ENCODE peak calls at places on chromosomes 6 and 20, in nine cellular contexts. B is tibial nerve, N is cardiac muscle cell, E is left ventricle myocardium inferior, U is IMR-90, Q is body of pancreas, S is colonic mucosa, L is neuronal stem cell, J is foreskin keratinocyte. O is an unnamed sample. For H3K4me1, the result is how much of the 10 kb centered on the place peaks cover.

GRCh38 chr6:91476000-91476399 is 889.1 kb upstream of the MAP3K7 start:
- DNase-seq in B (no peak), N (peak), E (no peak), U (peak), Q (peak), S (peak), L (no peak), J (peak), O (no peak)

GRCh38 chr20:44704551-44704971 is 10.6 kb upstream of the CCN5 start:
- DNase-seq in B (no peak), N (no peak), E (no peak), U (peak), Q (no peak), S (no peak), L (no peak), J (no peak), O (no peak)

GRCh38 chr20:44521484-44522481 is at the start of gene SERINC3:
- DNase-seq in B (peak), N (peak), E (peak), U (peak), Q (peak), S (peak), L (peak), J (peak), O (peak)

GRCh38 chr20:50721881-50722281 is 9.5 kb upstream of the PARD6B start:
- DNase-seq in B (peak), N (no peak), E (peak), U (no peak), Q (no peak), S (no peak), L (no peak), J (no peak), O (no peak)

GRCh38 chr6:6003334-6004146 is 3.2 kb downstream of the NRN1 start:
- DNase-seq in B (no peak), N (peak), E (no peak), U (no peak), Q (no peak), S (no peak), L (no peak), J (no peak), O (no peak)

GRCh38 chr20:64083380-64084208 is 604 bp downstream of the LKAAEAR1 start:
- DNase-seq in B (no peak), N (peak), E (peak), U (peak), Q (peak), S (peak), L (peak), J (peak), O (peak)

GRCh38 chr6:85421963-85422362 is 27.9 kb upstream of the NT5E start:
- DNase-seq in B (no peak), N (no peak), E (no peak), U (peak), Q (no peak), S (no peak), L (no peak), J (no peak), O (no peak)

GRCh38 chr6:105402090-105402980 is 547 bp downstream of the PREP start:
- DNase-seq in B (peak), N (no peak), E (no peak), U (peak), Q (no peak), S (peak), L (peak), J (peak), O (no peak)

GRCh38 chr6:160226118-160226541 is 32.5 kb downstream of the SLC22A2 start:
- DNase-seq in B (no peak), N (no peak), E (no peak), U (no peak), Q (no peak), S (no peak), L (no peak), J (no peak), O (no peak)

GRCh38 chr20:2210646-2211556 is 84.9 kb upstream of the TGM3 start:
- DNase-seq in B (peak), N (no peak), E (peak), U (peak), Q (no peak), S (peak), L (no peak), J (peak), O (no peak)

GRCh38 chr6:453152-453551 is 61.6 kb downstream of the IRF4 start:
- DNase-seq in B (peak), N (no peak), E (peak), U (no peak), Q (peak), S (no peak), L (no peak), J (no peak), O (no peak)

GRCh38 chr6:13189710-13190109 is 138.6 kb downstream of the TBC1D7 start:
- DNase-seq in B (no peak), N (no peak), E (no peak), U (no peak), Q (no peak), S (no peak), L (no peak), J (no peak), O (no peak)

GRCh38 chr6:82783587-82784253 is 281.9 kb downstream of the UBE3D start:
- DNase-seq in B (no peak), N (peak), E (no peak), U (no peak), Q (no peak), S (no peak), L (no peak), J (no peak), O (no peak)

GRCh38 chr6:119966484-119966883 is 616.9 kb upstream of the MAN1A1 start:
- DNase-seq in B (no peak), N (no peak), E (no peak), U (no peak), Q (no peak), S (no peak), L (no peak), J (no peak), O (no peak)

GRCh38 chr6:25788305-25788922 is 33.9 kb downstream of the SLC17A4 start:
- DNase-seq in B (peak), N (peak), E (no peak), U (peak), Q (peak), S (peak), L (no peak), J (peak), O (peak)

GRCh38 chr6:46796842-46797241 is 3.7 kb downstream of the MEP1A start:
- DNase-seq in B (no peak), N (no peak), E (no peak), U (no peak), Q (no peak), S (no peak), L (no peak), J (peak), O (no peak)

GRCh38 chr20:23686046-23686750 is 2.6 kb downstream of the CST4 start:
- DNase-seq in B (no peak), N (no peak), E (no peak), U (no peak), Q (no peak), S (no peak), L (no peak), J (no peak), O (no peak)

GRCh38 chr20:24303393-24303792 is 166.0 kb upstream of the SYNDIG1 start:
- DNase-seq in B (no peak), N (no peak), E (no peak), U (no peak), Q (no peak), S (no peak), L (no peak), J (no peak), O (no peak)

GRCh38 chr20:3162080-3162611 is 2.5 kb upstream of the FASTKD5 start:
- DNase-seq in B (no peak), N (no peak), E (no peak), U (no peak), Q (peak), S (no peak), L (no peak), J (no peak), O (no peak)

GRCh38 chr20:49989234-49990065 is 6.7 kb downstream of the SNAI1 start:
- DNase-seq in B (peak), N (no peak), E (peak), U (peak), Q (peak), S (no peak), L (no peak), J (no peak), O (no peak)

DNA sequence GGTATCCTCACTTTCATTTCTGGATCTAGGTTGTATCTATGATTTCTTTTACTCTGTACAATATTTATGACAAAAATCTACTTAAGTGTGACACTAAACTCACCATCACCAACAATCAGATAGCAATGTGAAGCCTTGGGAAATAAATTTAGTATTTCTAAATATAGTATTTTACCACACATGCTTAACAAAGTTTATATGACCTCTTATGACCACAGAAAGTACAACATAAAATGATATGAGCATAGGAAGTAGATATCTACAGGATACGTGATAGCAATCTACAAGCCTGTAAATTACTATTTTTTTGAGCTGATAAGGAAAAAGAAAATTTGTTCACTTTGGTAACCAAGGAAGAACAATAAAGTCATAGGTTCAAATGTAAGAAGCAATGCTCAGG is 910.4 kb upstream of the CITED2 start:
- DNase-seq in B (no peak), N (no peak), E (no peak), U (no peak), Q (no peak), S (no peak), L (no peak), J (no peak), O (no peak)
- H3K27ac ChIP-seq in B (no peak), N (no peak), E (no peak), U (no peak), Q (no peak), S (no peak), L (no peak), J (no peak), O (no peak)

GRCh38 chr6:155187994-155188706 is 75.7 kb upstream of the CLDN20 start:
- DNase-seq in B (no peak), N (no peak), E (no peak), U (peak), Q (no peak), S (no peak), L (no peak), J (peak), O (no peak)

GRCh38 chr6:155187096-155187495 is 76.7 kb upstream of the CLDN20 start:
- DNase-seq in B (no peak), N (no peak), E (no peak), U (no peak), Q (no peak), S (no peak), L (no peak), J (no peak), O (no peak)

GRCh38 chr6:155186052-155186658 is 77.7 kb upstream of the CLDN20 start:
- DNase-seq in B (no peak), N (no peak), E (no peak), U (peak), Q (no peak), S (no peak), L (no peak), J (peak), O (no peak)

GRCh38 chr6:155190667-155191066 is 73.1 kb upstream of the CLDN20 start:
- DNase-seq in B (no peak), N (no peak), E (no peak), U (no peak), Q (no peak), S (no peak), L (no peak), J (no peak), O (no peak)

GRCh38 chr6:155188707-155189496 is 74.9 kb upstream of the CLDN20 start:
- DNase-seq in B (peak), N (no peak), E (no peak), U (peak), Q (no peak), S (no peak), L (no peak), J (peak), O (no peak)
- H3K4me1 ChIP-seq in B (under half), N (under half), E (under half), U (under half), Q (under half), S (under half), L (under half), J (under half), O (under half)

GRCh38 chr6:169339731-169340314 is 86.2 kb upstream of the THBS2 start:
- DNase-seq in B (no peak), N (no peak), E (no peak), U (no peak), Q (no peak), S (no peak), L (no peak), J (no peak), O (no peak)

GRCh38 chr6:169341706-169342105 is 88.1 kb upstream of the THBS2 start:
- DNase-seq in B (no peak), N (no peak), E (no peak), U (no peak), Q (no peak), S (no peak), L (no peak), J (no peak), O (no peak)

GRCh38 chr6:169339025-169339424 is 85.4 kb upstream of the THBS2 start:
- DNase-seq in B (no peak), N (no peak), E (no peak), U (no peak), Q (no peak), S (no peak), L (no peak), J (no peak), O (no peak)

GRCh38 chr6:169341065-169341464 is 87.4 kb upstream of the THBS2 start:
- DNase-seq in B (no peak), N (no peak), E (no peak), U (no peak), Q (no peak), S (no peak), L (no peak), J (no peak), O (no peak)

GRCh38 chr6:169340395-169340794 is 86.7 kb upstream of the THBS2 start:
- DNase-seq in B (no peak), N (no peak), E (no peak), U (no peak), Q (no peak), S (peak), L (no peak), J (peak), O (no peak)
- H3K27ac ChIP-seq in B (no peak), N (no peak), E (no peak), U (no peak), Q (no peak), S (no peak), L (no peak), J (peak), O (no peak)

GRCh38 chr6:111586554-111586953 is 19.1 kb downstream of the TRAF3IP2 start:
- DNase-seq in B (no peak), N (no peak), E (no peak), U (no peak), Q (no peak), S (no peak), L (no peak), J (no peak), O (no peak)
- H3K4me1 ChIP-seq in B (under half), N (under half), E (half or more), U (under half), Q (half or more), S (under half), L (under half), J (under half), O (under half)

DNA sequence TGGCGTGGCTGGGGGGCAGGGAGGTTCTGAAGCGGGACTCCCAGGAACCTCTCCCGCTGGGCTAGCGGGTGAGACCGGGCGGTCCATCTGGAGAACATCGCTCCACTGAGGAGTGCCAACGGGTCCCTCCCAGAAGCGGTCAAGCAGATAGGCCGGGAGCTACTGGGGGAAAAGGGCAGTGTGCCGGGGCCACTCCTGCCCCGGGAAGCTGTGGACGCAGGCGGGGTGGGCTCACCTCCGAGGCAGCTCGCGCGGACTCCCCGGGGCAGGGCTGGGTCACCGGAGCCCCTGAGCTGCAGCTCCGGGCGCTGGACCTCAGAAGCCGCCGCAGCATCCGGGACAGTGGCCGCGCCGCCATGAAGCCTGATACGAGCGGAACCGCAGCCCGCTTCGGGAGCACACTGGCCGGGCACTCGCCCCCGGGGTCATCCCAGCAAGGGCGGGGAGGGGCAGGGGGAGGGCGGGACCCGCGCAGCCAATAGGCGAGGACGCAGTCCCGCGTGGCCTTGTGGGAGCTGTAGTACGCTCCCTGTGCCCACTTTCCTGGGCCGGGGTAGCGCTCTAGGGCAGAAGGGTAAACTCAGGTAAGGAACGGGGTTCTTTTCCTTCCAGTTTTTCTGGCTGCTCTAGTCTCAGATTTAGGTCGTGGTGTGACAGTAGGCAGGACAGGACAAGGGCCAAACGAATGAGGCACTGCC is at the start of gene MOCS1:
- DNase-seq in B (peak), N (peak), E (peak), U (peak), Q (peak), S (peak), L (peak), J (no peak), O (no peak)
- H3K27ac ChIP-seq in B (peak), N (no peak), E (peak), U (peak), Q (peak), S (peak), L (no peak), J (no peak), O (no peak)

DNA sequence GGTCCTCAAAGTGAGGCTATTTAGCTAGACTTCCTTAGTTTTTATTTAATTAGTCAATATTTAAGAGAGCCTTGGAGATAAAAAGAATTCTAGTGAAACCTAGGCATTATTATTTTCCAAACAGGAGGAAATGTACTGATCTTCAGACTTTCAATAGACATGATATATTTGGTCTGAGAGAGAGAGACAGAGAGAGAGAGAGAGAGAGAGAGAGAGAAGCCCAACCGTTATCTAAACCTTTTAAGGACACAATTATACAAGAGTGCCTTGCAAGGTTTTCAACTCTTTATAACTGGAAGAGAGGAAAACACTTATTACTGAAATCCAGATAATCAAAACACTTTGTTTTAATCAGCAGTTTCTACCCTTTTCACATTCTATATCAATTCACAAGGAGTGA is 64.8 kb downstream of the BACH2 start:
- DNase-seq in B (no peak), N (no peak), E (no peak), U (no peak), Q (no peak), S (no peak), L (no peak), J (no peak), O (no peak)
- H3K4me1 ChIP-seq in B (half or more), N (under half), E (under half), U (under half), Q (under half), S (under half), L (under half), J (under half), O (under half)

GRCh38 chr6:71544028-71544427 is 255.4 kb downstream of the OGFRL1 start:
- DNase-seq in B (no peak), N (no peak), E (no peak), U (peak), Q (no peak), S (no peak), L (no peak), J (no peak), O (no peak)

GRCh38 chr6:71545905-71546304 is 257.3 kb downstream of the OGFRL1 start:
- DNase-seq in B (no peak), N (no peak), E (no peak), U (no peak), Q (no peak), S (no peak), L (no peak), J (no peak), O (no peak)

DNA sequence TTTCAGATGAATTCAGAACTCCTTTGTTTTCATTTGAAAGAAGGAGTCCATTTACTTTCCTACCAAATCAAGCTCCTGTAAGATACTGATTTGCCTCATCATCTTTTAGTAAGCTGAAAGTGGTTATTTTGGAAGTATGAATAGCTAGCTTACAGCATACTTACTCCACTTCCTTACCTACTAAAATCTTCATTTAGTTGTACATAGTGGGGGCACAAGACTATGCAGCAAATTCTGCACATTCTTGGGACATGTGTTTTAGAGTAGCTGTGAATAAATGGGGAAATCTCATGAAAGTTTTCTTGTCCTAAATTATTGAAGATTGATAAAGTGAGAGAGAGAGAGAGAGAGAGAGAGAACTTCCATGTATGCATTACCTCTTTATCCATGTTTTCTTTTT is 256.3 kb downstream of the OGFRL1 start:
- DNase-seq in B (no peak), N (no peak), E (no peak), U (no peak), Q (no peak), S (no peak), L (no peak), J (no peak), O (no peak)
- H3K27ac ChIP-seq in B (no peak), N (no peak), E (no peak), U (peak), Q (no peak), S (no peak), L (no peak), J (no peak), O (no peak)

GRCh38 chr6:166364480-166364879 is 18.3 kb downstream of the MPC1 start:
- DNase-seq in B (no peak), N (peak), E (no peak), U (no peak), Q (no peak), S (no peak), L (no peak), J (no peak), O (no peak)

GRCh38 chr6:166365221-166365620 is 17.5 kb downstream of the MPC1 start:
- DNase-seq in B (no peak), N (no peak), E (no peak), U (peak), Q (no peak), S (no peak), L (no peak), J (peak), O (no peak)

GRCh38 chr6:166366921-166367320 is 15.8 kb downstream of the MPC1 start:
- DNase-seq in B (no peak), N (no peak), E (no peak), U (no peak), Q (no peak), S (no peak), L (no peak), J (no peak), O (no peak)

GRCh38 chr6:166369741-166370140 is 13.0 kb downstream of the MPC1 start:
- DNase-seq in B (no peak), N (no peak), E (no peak), U (no peak), Q (no peak), S (no peak), L (no peak), J (no peak), O (no peak)

DNA sequence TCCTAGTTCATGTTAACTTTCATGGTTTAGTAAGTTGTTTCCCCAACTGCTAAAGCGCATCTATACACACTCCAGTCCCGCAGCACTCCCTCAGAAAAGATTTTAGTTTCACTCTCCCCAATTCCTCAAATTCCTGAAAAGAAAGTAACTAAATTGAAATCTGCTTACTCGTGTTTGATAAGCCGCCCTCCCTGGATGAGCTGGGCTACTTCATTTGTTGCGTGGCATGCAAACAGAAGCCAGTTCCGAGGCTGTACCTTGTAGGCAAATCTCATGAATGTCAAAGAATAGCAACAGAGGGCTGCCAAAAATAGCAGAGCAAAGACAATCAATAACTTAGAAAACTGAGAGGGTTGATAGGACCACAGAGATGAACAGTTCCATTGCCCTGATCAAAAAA is 16.9 kb downstream of the MPC1 start:
- DNase-seq in B (no peak), N (no peak), E (no peak), U (peak), Q (no peak), S (no peak), L (no peak), J (no peak), O (no peak)
- H3K4me1 ChIP-seq in B (under half), N (under half), E (half or more), U (under half), Q (under half), S (under half), L (under half), J (under half), O (under half)

GRCh38 chr6:31187780-31188194 is 17.3 kb upstream of the POU5F1 start:
- DNase-seq in B (no peak), N (no peak), E (no peak), U (no peak), Q (peak), S (peak), L (no peak), J (no peak), O (no peak)
- H3K27ac ChIP-seq in B (no peak), N (no peak), E (peak), U (no peak), Q (peak), S (peak), L (no peak), J (no peak), O (no peak)

O was measured in effector memory CD4-positive, alpha-beta T cell.